ENCODE peak calls at places on chromosomes 11 and 22, in four cellular contexts. F, A, D and V are unnamed samples.

GRCh38 chr11:131767421-131767820 is 397.0 kb downstream of the NTM start:
- DNase-seq in D (no peak), F (no peak), A (no peak), V (no peak)

GRCh38 chr11:72864692-72865655 is 50.8 kb downstream of the ATG16L2 start:
- DNase-seq in F (no peak), A (no peak), D (no peak), V (no peak)

GRCh38 chr11:16942917-16943316 is 71.3 kb downstream of the PLEKHA7 start:
- DNase-seq in F (no peak), D (no peak), A (no peak), V (no peak)

GRCh38 chr11:30244255-30244654 is 13.4 kb downstream of the FSHB start:
- DNase-seq in A (peak), F (no peak), D (no peak), V (no peak)

GRCh38 chr11:83326326-83326725 is 40.2 kb upstream of the CCDC90B start:
- DNase-seq in F (no peak), D (no peak), A (no peak), V (no peak)

GRCh38 chr11:62449451-62449851 is 30.6 kb downstream of the SCGB1A1 start:
- DNase-seq in F (no peak), D (no peak), A (no peak), V (no peak)

GRCh38 chr22:17672417-17672991 is 33.9 kb downstream of the BCL2L13 start:
- DNase-seq in D (peak), F (no peak), A (no peak), V (no peak)

GRCh38 chr22:42777126-42777525 is 56.5 kb upstream of the A4GALT start:
- DNase-seq in F (no peak), D (no peak), A (no peak), V (no peak)

GRCh38 chr22:39522567-39523300 is 2.4 kb downstream of the ATF4 start:
- DNase-seq in F (no peak), A (no peak), D (no peak), V (no peak)

GRCh38 chr11:60332923-60333322 is 5.9 kb downstream of the MS4A6E start:
- DNase-seq in F (no peak), A (no peak), D (no peak), V (no peak)

GRCh38 chr11:61022311-61023085 is 51.0 kb downstream of the CD6 start:
- DNase-seq in A (no peak), D (no peak), F (no peak), V (no peak)

GRCh38 chr22:50599816-50600454 is 658 bp upstream of the MAPK8IP2 start:
- DNase-seq in A (no peak), D (peak), F (peak), V (no peak)

GRCh38 chr11:63427971-63428508 is 58.5 kb downstream of the SLC22A9 start:
- DNase-seq in F (peak), D (no peak), A (no peak), V (no peak)

GRCh38 chr11:124623861-124624525 is 1.3 kb downstream of the TBRG1 start:
- DNase-seq in D (no peak), A (no peak), F (no peak), V (no peak)

GRCh38 chr11:118343248-118343647 is 743 bp upstream of the CD3D start:
- DNase-seq in F (no peak), A (no peak), D (no peak), V (no peak)

GRCh38 chr11:15073361-15074205 is at the start of gene CALCB:
- DNase-seq in A (no peak), F (no peak), D (no peak), V (no peak)

GRCh38 chr11:120272303-120272702 is 32.4 kb downstream of the POU2F3 start:
- DNase-seq in A (no peak), D (no peak), F (no peak), V (no peak)

GRCh38 chr22:35686298-35686697 is 31.4 kb upstream of the APOL5 start:
- DNase-seq in A (no peak), F (no peak), D (no peak), V (no peak)

GRCh38 chr22:35683560-35683959 is 34.1 kb upstream of the APOL5 start:
- DNase-seq in F (no peak), A (no peak), D (no peak), V (no peak)

GRCh38 chr22:35685731-35686130 is 31.9 kb upstream of the APOL5 start:
- DNase-seq in A (no peak), F (no peak), D (no peak), V (no peak)

GRCh38 chr22:35684732-35685131 is 32.9 kb upstream of the APOL5 start:
- DNase-seq in F (no peak), A (no peak), D (no peak), V (no peak)

GRCh38 chr22:35684270-35684700 is 33.4 kb upstream of the APOL5 start:
- DNase-seq in D (peak), A (no peak), F (peak), V (no peak)
- TF ChIP-seq CTCF in D (peak), A (peak), F (peak), V (peak)

DNA sequence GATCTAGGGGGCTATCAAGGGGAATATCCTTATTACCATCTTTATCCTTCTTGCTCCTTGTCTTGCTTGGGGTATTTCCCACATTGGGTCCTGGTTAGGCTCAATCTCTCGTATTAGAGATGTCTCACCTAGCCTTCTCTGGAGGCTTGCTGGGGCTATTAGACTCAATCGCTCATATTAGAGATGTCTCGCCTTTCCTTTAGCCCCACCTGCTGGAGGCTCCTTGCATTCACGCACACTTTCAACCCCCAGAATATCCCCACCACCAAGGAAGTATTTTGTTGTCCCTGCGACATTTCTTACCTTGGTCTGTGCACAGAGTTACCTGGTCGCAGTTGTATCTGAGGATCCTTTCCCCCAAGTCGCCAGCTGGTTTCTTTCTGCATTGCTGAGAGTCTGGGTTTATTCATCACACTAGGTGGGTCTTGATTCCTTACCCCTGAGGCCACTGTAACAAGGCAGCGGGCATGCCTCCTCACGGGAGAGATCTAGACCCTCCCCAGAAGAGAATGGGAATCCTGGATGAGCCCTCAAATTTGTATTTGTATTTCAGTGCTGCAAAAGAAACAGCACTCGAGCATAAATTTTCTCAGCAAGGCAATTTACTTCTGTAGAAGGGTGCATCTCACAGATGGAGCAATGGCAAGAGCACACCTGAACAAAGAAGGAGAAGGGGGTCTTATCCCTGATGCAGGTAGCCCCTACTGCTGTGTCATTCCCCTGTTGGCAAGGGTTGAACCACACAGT is 15.9 kb upstream of the HYLS1 start:
- DNase-seq in D (peak), A (peak), F (peak), V (no peak)
- TF ChIP-seq SIN3A in D (no peak), A (no peak), F (no peak), V (no peak)

GRCh38 chr22:25637672-25638071 is 73.2 kb downstream of the GRK3 start:
- DNase-seq in A (no peak), F (no peak), D (no peak), V (no peak)
- TF ChIP-seq TCF7L2 in A (no peak), F (no peak), D (no peak), V (no peak)

GRCh38 chr11:67731583-67731982 is 57.2 kb upstream of the ALDH3B2 start:
- DNase-seq in F (no peak), D (no peak), A (no peak), V (no peak)

GRCh38 chr11:67732045-67732787 is 57.8 kb upstream of the ALDH3B2 start:
- DNase-seq in A (peak), F (no peak), D (peak), V (peak)
- TF ChIP-seq CTCF in A (peak), F (no peak), D (peak), V (peak)

GRCh38 chr22:33625959-33626358 is 294.3 kb downstream of the LARGE1 start:
- DNase-seq in A (no peak), F (no peak), D (no peak), V (no peak)
- TF ChIP-seq SIN3A in A (no peak), F (no peak), D (no peak), V (no peak)

GRCh38 chr11:44125598-44125997 is 30.1 kb downstream of the EXT2 start:
- DNase-seq in A (no peak), F (no peak), D (no peak), V (no peak)

GRCh38 chr11:44116433-44116832 is 21.0 kb downstream of the EXT2 start:
- DNase-seq in F (no peak), D (no peak), A (no peak), V (no peak)

GRCh38 chr11:44120169-44120568 is 24.7 kb downstream of the EXT2 start:
- DNase-seq in A (no peak), F (no peak), D (no peak), V (no peak)
- TF ChIP-seq TCF7L2 in A (no peak), F (no peak), D (no peak), V (no peak)

DNA sequence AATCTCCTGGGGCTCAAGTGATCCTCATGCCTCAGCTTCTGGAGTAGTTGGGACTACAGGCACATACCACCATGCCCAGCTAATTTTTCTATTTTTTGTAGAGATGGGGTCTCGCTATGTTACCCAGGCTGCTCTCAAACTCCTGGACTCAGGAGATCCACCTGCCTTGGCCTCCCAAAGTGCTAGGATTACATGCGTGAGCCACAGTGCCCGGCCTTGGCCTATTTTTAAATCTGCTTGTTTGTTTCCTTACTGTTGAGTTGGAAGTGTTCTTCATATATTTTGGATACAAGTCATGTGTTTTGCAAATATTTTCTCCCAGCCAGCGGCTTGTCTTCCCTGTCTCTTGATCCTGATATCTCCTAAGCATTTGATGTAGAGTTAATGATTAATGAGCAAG is 5.0 kb downstream of the PARVB start:
- DNase-seq in A (no peak), D (no peak), F (no peak), V (no peak)
- TF ChIP-seq CTCF in A (no peak), D (no peak), F (no peak), V (no peak)

GRCh38 chr11:20963596-20963995 is 294.2 kb downstream of the NELL1 start:
- DNase-seq in F (no peak), A (no peak), D (no peak), V (no peak)
- TF ChIP-seq SIN3A in F (no peak), A (no peak), D (no peak), V (no peak)

GRCh38 chr22:41177626-41178424 is 27.3 kb upstream of the L3MBTL2 start:
- DNase-seq in D (no peak), F (no peak), A (no peak), V (no peak)

GRCh38 chr22:41180926-41181325 is 24.2 kb upstream of the L3MBTL2 start:
- DNase-seq in D (no peak), A (no peak), F (no peak), V (no peak)

GRCh38 chr22:41184679-41185078 is 20.4 kb upstream of the L3MBTL2 start:
- DNase-seq in F (no peak), A (no peak), D (no peak), V (no peak)

GRCh38 chr22:41178425-41178975 is 26.6 kb upstream of the L3MBTL2 start:
- DNase-seq in D (no peak), F (no peak), A (no peak), V (no peak)

GRCh38 chr22:41181349-41182241 is 23.5 kb upstream of the L3MBTL2 start:
- DNase-seq in A (no peak), D (no peak), F (no peak), V (no peak)
- TF ChIP-seq TCF7L2 in A (no peak), D (no peak), F (no peak), V (no peak)